ENCODE peak calls at places on chromosomes 12 and 14, in five cellular contexts. S is H1, G is GM12878, Z is K562, P is HepG2. O is an unnamed sample.

GRCh38 chr12:23399402-23399933 is 550.0 kb downstream of the SOX5 start:
- DNase-seq in G (no peak), P (no peak), S (no peak), Z (no peak), O (no peak)

GRCh38 chr14:74510211-74510931 is 16.8 kb downstream of the ISCA2 start:
- DNase-seq in G (no peak), S (no peak), Z (no peak), P (peak), O (peak)

GRCh38 chr12:27595231-27595642 is 71.2 kb downstream of the PPFIBP1 start:
- DNase-seq in Z (no peak), P (peak), S (no peak), G (no peak), O (no peak)

GRCh38 chr14:99273025-99273723 is 1.2 kb upstream of the BCL11B start:
- DNase-seq in Z (no peak), S (no peak), G (no peak), P (peak), O (peak)

GRCh38 chr12:49555631-49556390 is 12.1 kb downstream of the MCRS1 start:
- DNase-seq in Z (no peak), G (no peak), S (no peak), P (no peak), O (no peak)

GRCh38 chr12:71338933-71339332 is 100.7 kb upstream of the LGR5 start:
- DNase-seq in Z (no peak), G (no peak), S (no peak), P (no peak), O (no peak)

GRCh38 chr14:38958589-38958988 is 144.4 kb downstream of the SEC23A start:
- DNase-seq in Z (no peak), P (no peak), G (no peak), S (no peak), O (no peak)

GRCh38 chr12:115988629-115989563 is 288.6 kb downstream of the MED13L start:
- DNase-seq in S (no peak), P (no peak), G (no peak), Z (no peak), O (no peak)

GRCh38 chr12:87782838-87783237 is 246.4 kb downstream of the C12orf50 start:
- DNase-seq in S (no peak), G (no peak), Z (no peak), P (no peak), O (no peak)

GRCh38 chr14:20167091-20167490 is 23.6 kb upstream of the OR11G2 start:
- DNase-seq in S (no peak), P (no peak), Z (no peak), G (no peak), O (no peak)

GRCh38 chr14:100740931-100741330 is 14.2 kb downstream of the DLK1 start:
- DNase-seq in S (no peak), G (no peak), Z (no peak), P (no peak), O (no peak)

GRCh38 chr14:45810152-45810872 is 557.3 kb upstream of the MIS18BP1 start:
- DNase-seq in G (peak), P (no peak), Z (no peak), S (no peak), O (no peak)

GRCh38 chr12:100986595-100987547 is 192.3 kb downstream of the ANO4 start:
- DNase-seq in P (no peak), G (no peak), S (no peak), Z (no peak), O (peak)

GRCh38 chr12:47458273-47458672 is 247.6 kb downstream of the RPAP3 start:
- DNase-seq in Z (no peak), S (no peak), G (no peak), P (peak), O (no peak)

GRCh38 chr12:123305160-123305559 is 33.5 kb upstream of the CDK2AP1 start:
- DNase-seq in Z (no peak), S (no peak), P (no peak), G (no peak), O (no peak)

GRCh38 chr12:111024205-111024794 is 103.9 kb upstream of the MYL2 start:
- DNase-seq in G (peak), Z (peak), S (no peak), P (peak), O (peak)

GRCh38 chr14:105489607-105490317 is 1.3 kb upstream of the TEDC1 start:
- DNase-seq in Z (peak), G (peak), S (no peak), P (peak), O (peak)

GRCh38 chr12:6326316-6326959 is 15.4 kb downstream of the TNFRSF1A start:
- DNase-seq in S (no peak), P (peak), G (no peak), Z (peak), O (peak)

GRCh38 chr14:74356892-74357575 is 8.8 kb downstream of the VRTN start:
- DNase-seq in G (no peak), S (no peak), Z (no peak), P (no peak), O (no peak)

GRCh38 chr14:24372701-24373416 is 4.9 kb downstream of the NFATC4 start:
- DNase-seq in G (no peak), Z (no peak), P (no peak), S (no peak), O (no peak)

GRCh38 chr12:112340983-112341840 is 41.0 kb downstream of the HECTD4 start:
- DNase-seq in G (no peak), S (no peak), Z (no peak), P (no peak), O (no peak)

GRCh38 chr14:70622111-70622712 is 19.5 kb upstream of the TTC9 start:
- DNase-seq in S (no peak), G (no peak), Z (peak), P (peak), O (peak)

GRCh38 chr12:132470417-132470816 is 19.5 kb upstream of the FBRSL1 start:
- DNase-seq in G (no peak), P (no peak), S (no peak), Z (no peak), O (no peak)

GRCh38 chr12:124538194-124539082 is 29.0 kb downstream of the NCOR2 start:
- DNase-seq in P (peak), S (no peak), G (no peak), Z (no peak), O (no peak)

GRCh38 chr14:59311723-59312122 is 123.3 kb downstream of the DAAM1 start:
- DNase-seq in S (no peak), Z (no peak), G (no peak), P (no peak), O (no peak)

GRCh38 chr14:89540009-89540829 is 123.2 kb upstream of the FOXN3 start:
- DNase-seq in S (no peak), G (no peak), Z (no peak), P (peak), O (no peak)

GRCh38 chr12:65948320-65949008 is 124.2 kb downstream of the HMGA2 start:
- DNase-seq in S (no peak), Z (no peak), G (no peak), P (no peak), O (no peak)

GRCh38 chr12:11822071-11822818 is 172.8 kb downstream of the ETV6 start:
- DNase-seq in P (no peak), G (peak), S (no peak), Z (no peak), O (no peak)

GRCh38 chr14:103207404-103208072 is 84.3 kb downstream of the TNFAIP2 start:
- DNase-seq in Z (no peak), P (no peak), S (no peak), G (no peak), O (peak)

GRCh38 chr12:52198454-52199215 is 6.8 kb upstream of the KRT80 start:
- DNase-seq in S (no peak), P (no peak), G (no peak), Z (no peak), O (no peak)

GRCh38 chr14:61126083-61126962 is 145.3 kb downstream of the SLC38A6 start:
- DNase-seq in G (no peak), Z (no peak), S (no peak), P (no peak), O (no peak)

GRCh38 chr12:97960741-97961608 is 498.4 kb downstream of the RMST start:
- DNase-seq in Z (peak), S (no peak), P (peak), G (peak), O (peak)

GRCh38 chr14:40417777-40418401 is 985.7 kb upstream of the FBXO33 start:
- DNase-seq in P (peak), S (peak), G (no peak), Z (peak), O (peak)

GRCh38 chr12:120117961-120118709 is 1.6 kb upstream of the RAB35 start:
- DNase-seq in S (no peak), P (peak), G (no peak), Z (peak), O (peak)

GRCh38 chr12:86081798-86082197 is 174.4 kb downstream of the MGAT4C start:
- DNase-seq in S (no peak), G (no peak), Z (no peak), P (no peak), O (no peak)

GRCh38 chr14:57987051-57987450 is 121.2 kb upstream of the SLC35F4 start:
- DNase-seq in P (no peak), G (no peak), S (no peak), Z (no peak), O (no peak)

GRCh38 chr14:57987596-57988300 is 121.9 kb upstream of the SLC35F4 start:
- DNase-seq in P (no peak), Z (no peak), S (no peak), G (no peak), O (peak)

GRCh38 chr14:57983235-57983634 is 117.3 kb upstream of the SLC35F4 start:
- DNase-seq in G (no peak), P (no peak), S (no peak), Z (no peak), O (no peak)

GRCh38 chr14:57991353-57991752 is 125.5 kb upstream of the SLC35F4 start:
- DNase-seq in G (no peak), P (no peak), Z (no peak), S (no peak), O (no peak)

DNA sequence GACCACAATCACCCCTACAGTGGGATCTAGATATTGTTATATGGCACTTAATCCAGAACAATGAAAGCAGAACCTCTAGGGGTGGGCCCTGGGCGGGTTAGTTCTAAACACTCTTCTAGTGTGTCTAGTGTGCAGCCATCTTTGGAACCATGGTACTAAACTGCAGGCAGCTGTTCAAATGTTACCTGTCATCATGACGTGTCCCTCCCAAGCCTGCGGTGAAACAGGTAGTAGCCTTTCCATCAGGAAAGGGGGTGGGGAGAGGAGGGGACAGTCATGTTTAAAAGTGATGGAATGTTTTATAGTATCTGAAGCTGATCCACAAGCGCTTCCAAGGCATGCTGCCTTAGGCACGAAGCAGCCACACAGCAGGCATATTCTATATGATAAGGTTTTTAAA is 122.6 kb upstream of the SLC35F4 start:
- DNase-seq in S (no peak), Z (no peak), G (no peak), P (no peak), O (no peak)
- TF ChIP-seq ATF2 in S (no peak), Z (no peak), G (no peak), P (no peak), O (no peak)

GRCh38 chr12:107386569-107386968 is 293.2 kb upstream of the CRY1 start:
- DNase-seq in P (no peak), S (no peak), G (no peak), Z (no peak), O (no peak)
- TF ChIP-seq CREB1 in P (no peak), S (no peak), G (no peak), Z (no peak), O (no peak)

DNA sequence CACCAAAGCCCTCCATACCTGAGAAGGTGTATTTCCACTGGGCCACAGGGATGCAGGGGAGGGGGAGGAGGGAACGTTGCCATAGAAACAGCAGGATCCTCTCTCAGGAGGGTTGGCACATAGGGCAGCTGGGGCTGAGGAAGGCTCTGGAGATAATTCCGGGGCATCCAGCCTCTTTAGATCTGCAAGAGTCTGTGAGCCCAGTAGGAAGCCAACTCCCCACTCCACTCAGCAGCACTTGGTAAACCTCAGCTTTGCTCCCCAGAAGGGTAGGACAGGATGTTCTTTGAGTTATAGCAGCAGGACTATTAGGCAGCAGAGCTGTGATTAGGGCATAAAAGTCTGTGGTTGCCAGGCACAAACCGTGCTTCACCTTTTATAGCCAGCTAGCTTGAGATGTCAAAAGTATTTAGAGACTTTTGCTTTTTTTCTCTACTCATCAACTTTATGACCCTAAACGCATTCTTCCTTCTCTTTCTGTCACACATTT is 7.8 kb upstream of the PLEKHG3 start:
- DNase-seq in P (no peak), G (no peak), Z (no peak), S (no peak), O (no peak)
- TF ChIP-seq ATF2 in P (no peak), G (no peak), Z (no peak), S (no peak), O (no peak)

GRCh38 chr12:108854453-108855283 is 2.7 kb downstream of the SSH1 start:
- DNase-seq in G (peak), Z (peak), P (no peak), S (no peak), O (no peak)
- TF ChIP-seq CREB1 in G (peak), Z (peak), P (no peak), S (no peak), O (no peak)

GRCh38 chr12:2393016-2393415 is 340.2 kb downstream of the CACNA1C start:
- DNase-seq in P (no peak), S (no peak), G (no peak), Z (no peak), O (no peak)
- TF ChIP-seq ATF2 in P (no peak), S (no peak), G (no peak), Z (no peak), O (no peak)

DNA sequence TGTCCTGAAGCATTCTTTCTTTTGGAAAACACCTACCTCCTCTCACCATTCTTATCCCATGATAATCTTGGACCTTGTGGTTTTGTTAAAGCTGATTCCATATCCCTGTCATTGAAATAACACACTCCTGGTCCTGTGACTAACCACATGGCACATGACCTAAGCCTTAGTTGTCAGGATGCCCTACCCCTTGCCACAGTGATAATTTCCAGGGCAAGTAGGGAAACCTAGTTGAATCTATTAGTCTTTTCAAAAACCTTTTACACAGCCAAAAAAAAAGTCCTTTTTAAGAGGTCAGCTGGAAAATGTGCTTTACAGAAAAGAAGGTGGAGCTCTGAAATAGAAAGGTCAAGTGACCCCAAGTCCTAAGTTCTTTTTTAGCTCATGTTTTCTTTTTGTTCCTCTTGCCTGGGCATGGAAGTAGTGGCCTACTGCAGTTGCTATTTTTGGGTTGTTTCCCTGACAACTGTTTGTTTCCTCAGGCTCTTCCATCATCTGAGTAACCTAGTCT is 608.4 kb downstream of the LRFN5 start:
- DNase-seq in P (no peak), Z (no peak), G (no peak), S (no peak), O (no peak)
- TF ChIP-seq CREB1 in P (no peak), Z (no peak), G (no peak), S (no peak), O (no peak)

GRCh38 chr14:26960049-26960688 is 362.3 kb upstream of the NOVA1 start:
- DNase-seq in Z (no peak), S (no peak), P (no peak), G (no peak), O (no peak)
- TF ChIP-seq ATF2 in Z (no peak), S (no peak), P (no peak), G (no peak), O (no peak)

GRCh38 chr12:103800252-103800771 is 40.7 kb downstream of the NT5DC3 start:
- DNase-seq in P (peak), G (no peak), S (no peak), Z (no peak), O (no peak)
- TF ChIP-seq CREB1 in P (no peak), G (no peak), S (no peak), Z (no peak), O (no peak)

DNA sequence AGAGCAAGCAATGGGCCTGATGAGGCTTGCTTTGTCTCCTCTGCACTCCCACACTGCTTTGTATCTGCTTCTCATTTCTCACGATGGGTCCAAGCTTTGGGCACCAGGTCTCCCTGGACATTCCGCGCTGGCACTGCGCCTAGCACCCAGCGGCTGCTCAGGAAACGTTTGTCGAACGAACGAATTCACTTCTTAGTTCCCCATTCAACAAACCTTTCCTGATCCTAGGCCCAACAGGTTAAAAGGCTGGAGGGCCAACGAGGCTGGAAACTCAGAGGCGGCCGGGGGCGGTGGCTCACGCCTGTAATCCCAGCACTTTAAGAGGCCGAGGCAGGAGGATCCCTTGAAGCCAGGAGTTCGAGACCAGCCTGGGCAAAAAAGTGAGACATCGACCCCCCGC is 1.0 kb upstream of the GLRX5 start:
- DNase-seq in G (no peak), Z (no peak), S (no peak), P (no peak), O (no peak)
- TF ChIP-seq ATF2 in G (no peak), Z (no peak), S (no peak), P (no peak), O (no peak)

GRCh38 chr14:77181124-77181602 is 435 bp upstream of the TMEM63C start:
- DNase-seq in P (no peak), G (no peak), Z (no peak), S (no peak), O (no peak)
- TF ChIP-seq CREB1 in P (no peak), G (no peak), Z (no peak), S (no peak), O (no peak)